ENCODE peak calls at places on chromosome 15, in six cellular contexts. D, G, B, N, L and P are unnamed samples. For H3K4me1, the result is how much of the 10 kb centered on the place peaks cover.

GRCh38 chr15:85318048-85318731 is 62.2 kb upstream of the AKAP13 start:
- DNase-seq in G (no peak), L (no peak), B (peak), D (peak), N (no peak), P (no peak)

GRCh38 chr15:52427804-52428203 is 100.9 kb downstream of the MYO5A start:
- DNase-seq in B (no peak), N (no peak), L (no peak), G (no peak), D (peak), P (no peak)

GRCh38 chr15:99605990-99606389 is 40.2 kb downstream of the MEF2A start:
- DNase-seq in D (no peak), G (no peak), B (no peak), L (no peak), N (no peak), P (no peak)

GRCh38 chr15:52105856-52106255 is 6.7 kb downstream of the BCL2L10 start:
- DNase-seq in D (no peak), L (no peak), G (no peak), B (no peak), N (no peak), P (no peak)

GRCh38 chr15:45648521-45649200 is 13.8 kb downstream of the SQOR start:
- DNase-seq in G (no peak), D (peak), N (no peak), B (peak), L (no peak), P (peak)

GRCh38 chr15:101127503-101128076 is 124.3 kb downstream of the CHSY1 start:
- DNase-seq in B (peak), D (peak), N (peak), G (no peak), L (peak), P (no peak)

GRCh38 chr15:65821070-65821469 is 29.0 kb upstream of the DENND4A start:
- DNase-seq in D (no peak), L (no peak), N (no peak), G (no peak), B (no peak), P (no peak)

GRCh38 chr15:32067115-32067514 is 36.8 kb downstream of the CHRNA7 start:
- DNase-seq in N (no peak), B (no peak), G (no peak), L (no peak), D (no peak), P (no peak)

GRCh38 chr15:29103825-29104565 is 165.6 kb downstream of the NSMCE3 start:
- DNase-seq in L (peak), G (peak), D (peak), B (peak), N (peak), P (peak)

GRCh38 chr15:89130194-89130593 is 41.9 kb downstream of the ABHD2 start:
- DNase-seq in G (no peak), B (no peak), D (no peak), N (no peak), L (no peak), P (no peak)

GRCh38 chr15:43082509-43082908 is 23.3 kb downstream of the UBR1 start:
- DNase-seq in L (no peak), D (no peak), G (no peak), N (no peak), B (no peak), P (no peak)

GRCh38 chr15:94845391-94845718 is 614.0 kb downstream of the MCTP2 start:
- DNase-seq in B (no peak), G (no peak), N (no peak), L (no peak), D (no peak), P (no peak)

GRCh38 chr15:82046668-82047492 is 1.1 kb upstream of the MEX3B start:
- DNase-seq in N (peak), B (peak), D (peak), L (peak), G (peak), P (peak)

GRCh38 chr15:45634442-45635190 is at the start of gene SQOR:
- DNase-seq in G (peak), L (peak), N (peak), D (peak), B (peak), P (peak)

GRCh38 chr15:99090011-99090699 is 14.7 kb upstream of the SYNM start:
- DNase-seq in L (no peak), G (no peak), D (no peak), N (no peak), B (no peak), P (no peak)

GRCh38 chr15:42151736-42152135 is 4.7 kb downstream of the PLA2G4F start:
- DNase-seq in L (no peak), D (no peak), B (no peak), N (no peak), G (no peak), P (no peak)

GRCh38 chr15:38541046-38541445 is 23.6 kb downstream of the RASGRP1 start:
- DNase-seq in G (no peak), B (no peak), L (no peak), D (peak), N (no peak), P (no peak)

GRCh38 chr15:97791824-97792792 is 168.4 kb upstream of the ARRDC4 start:
- DNase-seq in B (no peak), L (no peak), N (no peak), D (peak), G (peak), P (no peak)

GRCh38 chr15:40103864-40104271 is 4.8 kb downstream of the BMF start:
- DNase-seq in L (no peak), G (no peak), N (no peak), B (no peak), D (no peak), P (no peak)
- H3K4me1 ChIP-seq in L (half or more), G (under half), N (half or more), B (half or more), D (half or more), P (half or more)

GRCh38 chr15:72481015-72481659 is 7.0 kb downstream of the ARIH1 start:
- DNase-seq in G (no peak), N (no peak), L (no peak), B (no peak), D (no peak), P (no peak)
- H3K4me1 ChIP-seq in G (under half), N (under half), L (half or more), B (under half), D (under half), P (under half)

DNA sequence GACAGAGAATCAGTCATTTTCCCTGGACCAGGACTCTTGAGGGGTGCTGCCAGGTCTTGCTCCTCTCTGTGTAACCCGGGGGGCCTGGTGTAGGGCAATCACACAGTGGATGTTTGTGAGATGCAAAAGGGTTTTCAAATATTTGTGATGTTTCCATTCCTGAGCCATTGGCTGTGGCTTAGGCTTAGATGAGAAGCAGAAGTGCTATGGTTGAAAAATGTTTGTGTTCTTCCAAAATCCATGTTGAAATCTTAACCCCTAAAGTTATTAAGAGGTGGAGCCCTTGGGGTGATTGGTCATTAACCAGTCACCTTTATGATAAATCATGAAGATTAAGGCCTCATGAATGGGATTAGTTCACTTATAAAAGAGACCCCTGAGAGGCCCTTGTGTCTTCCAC is 36.5 kb downstream of the CORO2B start:
- DNase-seq in B (no peak), D (no peak), G (no peak), L (no peak), N (no peak), P (no peak)
- H3K4me1 ChIP-seq in B (under half), D (under half), G (under half), L (under half), N (under half), P (under half)

GRCh38 chr15:75866916-75867315 is 23.7 kb downstream of the UBE2Q2 start:
- DNase-seq in N (no peak), B (no peak), G (no peak), D (no peak), L (no peak), P (no peak)
- H3K4me1 ChIP-seq in N (under half), B (under half), G (under half), D (under half), L (under half), P (under half)

GRCh38 chr15:60840306-60840702 is 361.4 kb upstream of the ICE2 start:
- DNase-seq in D (peak), L (no peak), G (peak), B (no peak), N (no peak), P (no peak)
- H3K4me1 ChIP-seq in D (under half), L (half or more), G (under half), B (under half), N (under half), P (under half)

GRCh38 chr15:87354661-87355410 is 901.7 kb downstream of the NTRK3 start:
- DNase-seq in N (no peak), G (no peak), L (no peak), D (no peak), B (no peak), P (no peak)
- H3K4me1 ChIP-seq in N (under half), G (under half), L (under half), D (under half), B (under half), P (under half)

DNA sequence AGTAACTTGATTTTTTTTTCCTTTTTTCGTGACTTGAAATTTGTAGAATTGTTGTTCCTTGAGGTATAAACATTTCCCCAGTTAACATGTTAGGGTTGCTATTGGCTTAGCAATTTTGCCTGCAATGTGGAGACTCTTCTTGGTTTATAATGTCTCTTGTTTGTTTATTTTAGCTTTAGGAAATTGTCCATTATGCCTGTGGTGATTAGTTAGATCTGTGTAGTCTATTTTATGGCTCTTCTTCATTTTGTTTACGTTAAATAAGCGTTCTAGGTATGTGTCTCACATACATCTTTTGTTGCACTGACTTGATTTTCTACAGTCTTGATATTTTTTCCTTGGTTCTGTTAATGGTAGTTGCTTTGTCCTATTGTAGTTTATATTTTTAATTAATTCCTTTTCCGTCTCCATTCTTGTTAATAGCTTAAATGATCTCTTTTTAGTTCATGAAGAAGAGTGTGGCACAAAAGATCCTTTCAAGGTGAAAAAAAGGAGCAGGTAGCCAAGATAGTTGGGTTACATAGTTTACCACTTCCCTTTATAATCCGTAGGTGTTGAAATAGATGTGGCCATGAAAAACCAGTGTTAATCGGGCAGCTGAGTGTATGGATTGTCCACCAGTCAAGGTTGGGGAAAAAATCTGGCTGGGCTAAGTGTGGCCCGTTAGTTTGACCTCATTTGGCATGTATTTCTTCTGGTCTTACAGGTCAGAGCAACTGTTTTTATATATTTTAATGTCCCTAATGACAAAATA is 12.1 kb downstream of the IQGAP1 start:
- DNase-seq in D (no peak), B (no peak), G (no peak), L (no peak), N (no peak), P (no peak)
- H3K4me1 ChIP-seq in D (under half), B (half or more), G (under half), L (half or more), N (under half), P (under half)